ENCODE peak calls at places on chromosomes 6 and 20, in eight cellular contexts. One of them, this sample, is unnamed. For H3K27me3, the result is how much of the 10 kb centered on the place peaks cover.

GRCh38 chr6:41785689-41786450 is 1.6 kb upstream of the TOMM6 start:
- DNase-seq in transverse colon: peak
- DNase-seq in heart right ventricle: peak
- DNase-seq in brain microvascular endothelial cell: no peak
- DNase-seq in vagina: no peak
- DNase-seq in sigmoid colon: no peak
- DNase-seq in BE2C: peak
- DNase-seq in tibial nerve: no peak
- DNase-seq in this sample: no peak

GRCh38 chr6:139289233-139289632 is 2.6 kb downstream of the TXLNB start:
- DNase-seq in transverse colon: no peak
- DNase-seq in tibial nerve: no peak
- DNase-seq in vagina: no peak
- DNase-seq in BE2C: no peak
- DNase-seq in brain microvascular endothelial cell: no peak
- DNase-seq in sigmoid colon: no peak
- DNase-seq in heart right ventricle: no peak
- DNase-seq in this sample: no peak

GRCh38 chr6:55705381-55705780 is 126.4 kb upstream of the HMGCLL1 start:
- DNase-seq in vagina: no peak
- DNase-seq in BE2C: no peak
- DNase-seq in brain microvascular endothelial cell: no peak
- DNase-seq in sigmoid colon: no peak
- DNase-seq in tibial nerve: no peak
- DNase-seq in transverse colon: no peak
- DNase-seq in heart right ventricle: no peak
- DNase-seq in this sample: no peak

GRCh38 chr6:22067127-22067526 is 229.7 kb downstream of the PRL start:
- DNase-seq in sigmoid colon: no peak
- DNase-seq in BE2C: no peak
- DNase-seq in tibial nerve: no peak
- DNase-seq in heart right ventricle: no peak
- DNase-seq in brain microvascular endothelial cell: no peak
- DNase-seq in vagina: no peak
- DNase-seq in transverse colon: no peak
- DNase-seq in this sample: no peak

GRCh38 chr6:75563032-75563431 is 38.6 kb upstream of the SENP6 start:
- DNase-seq in heart right ventricle: no peak
- DNase-seq in transverse colon: no peak
- DNase-seq in vagina: no peak
- DNase-seq in tibial nerve: no peak
- DNase-seq in brain microvascular endothelial cell: peak
- DNase-seq in BE2C: peak
- DNase-seq in sigmoid colon: no peak
- DNase-seq in this sample: no peak

GRCh38 chr6:30750379-30750668 is 6.0 kb upstream of the IER3 start:
- DNase-seq in brain microvascular endothelial cell: no peak
- DNase-seq in vagina: no peak
- DNase-seq in transverse colon: no peak
- DNase-seq in tibial nerve: no peak
- DNase-seq in heart right ventricle: no peak
- DNase-seq in sigmoid colon: no peak
- DNase-seq in BE2C: no peak
- DNase-seq in this sample: no peak

GRCh38 chr20:23061713-23062561 is 12.5 kb upstream of the THBD start:
- DNase-seq in heart right ventricle: peak
- DNase-seq in sigmoid colon: peak
- DNase-seq in transverse colon: peak
- DNase-seq in tibial nerve: no peak
- DNase-seq in BE2C: no peak
- DNase-seq in vagina: no peak
- DNase-seq in brain microvascular endothelial cell: peak
- DNase-seq in this sample: peak

GRCh38 chr6:129251669-129252376 is 368.9 kb downstream of the LAMA2 start:
- DNase-seq in sigmoid colon: no peak
- DNase-seq in brain microvascular endothelial cell: peak
- DNase-seq in heart right ventricle: no peak
- DNase-seq in BE2C: peak
- DNase-seq in tibial nerve: peak
- DNase-seq in vagina: no peak
- DNase-seq in transverse colon: peak
- DNase-seq in this sample: peak

GRCh38 chr20:1805161-1805581 is 90.0 kb upstream of the SIRPA start:
- DNase-seq in heart right ventricle: no peak
- DNase-seq in tibial nerve: no peak
- DNase-seq in vagina: peak
- DNase-seq in transverse colon: no peak
- DNase-seq in sigmoid colon: no peak
- DNase-seq in brain microvascular endothelial cell: no peak
- DNase-seq in BE2C: no peak
- DNase-seq in this sample: no peak

GRCh38 chr6:28383235-28384142 is 16.1 kb downstream of the ZSCAN12 start:
- DNase-seq in tibial nerve: peak
- DNase-seq in vagina: no peak
- DNase-seq in transverse colon: peak
- DNase-seq in heart right ventricle: peak
- DNase-seq in sigmoid colon: peak
- DNase-seq in BE2C: peak
- DNase-seq in brain microvascular endothelial cell: peak
- DNase-seq in this sample: peak

GRCh38 chr20:52419205-52419604 is 227.6 kb upstream of the ZFP64 start:
- DNase-seq in tibial nerve: no peak
- DNase-seq in sigmoid colon: no peak
- DNase-seq in transverse colon: no peak
- DNase-seq in brain microvascular endothelial cell: no peak
- DNase-seq in BE2C: no peak
- DNase-seq in heart right ventricle: no peak
- DNase-seq in vagina: no peak
- DNase-seq in this sample: no peak

GRCh38 chr6:13044390-13044789 is 283.9 kb downstream of the TBC1D7 start:
- DNase-seq in tibial nerve: no peak
- DNase-seq in brain microvascular endothelial cell: no peak
- DNase-seq in heart right ventricle: no peak
- DNase-seq in transverse colon: no peak
- DNase-seq in BE2C: peak
- DNase-seq in vagina: no peak
- DNase-seq in sigmoid colon: no peak
- DNase-seq in this sample: no peak

GRCh38 chr20:6094038-6094437 is 28.8 kb downstream of the FERMT1 start:
- DNase-seq in vagina: no peak
- DNase-seq in heart right ventricle: no peak
- DNase-seq in tibial nerve: no peak
- DNase-seq in brain microvascular endothelial cell: no peak
- DNase-seq in BE2C: no peak
- DNase-seq in sigmoid colon: no peak
- DNase-seq in transverse colon: peak
- DNase-seq in this sample: no peak

GRCh38 chr20:38231786-38232130 is 28.8 kb downstream of the KIAA1755 start:
- DNase-seq in heart right ventricle: no peak
- DNase-seq in brain microvascular endothelial cell: peak
- DNase-seq in transverse colon: no peak
- DNase-seq in sigmoid colon: peak
- DNase-seq in BE2C: no peak
- DNase-seq in vagina: no peak
- DNase-seq in tibial nerve: no peak
- DNase-seq in this sample: no peak

GRCh38 chr6:110875548-110876169 is 1.1 kb downstream of the AMD1 start:
- DNase-seq in BE2C: peak
- DNase-seq in heart right ventricle: peak
- DNase-seq in brain microvascular endothelial cell: no peak
- DNase-seq in transverse colon: peak
- DNase-seq in vagina: peak
- DNase-seq in tibial nerve: no peak
- DNase-seq in sigmoid colon: peak
- DNase-seq in this sample: no peak

GRCh38 chr6:158817298-158818007 is 1.7 kb downstream of the EZR start:
- DNase-seq in transverse colon: peak
- DNase-seq in tibial nerve: peak
- DNase-seq in vagina: peak
- DNase-seq in heart right ventricle: peak
- DNase-seq in sigmoid colon: peak
- DNase-seq in BE2C: peak
- DNase-seq in brain microvascular endothelial cell: peak
- DNase-seq in this sample: no peak

GRCh38 chr20:59222982-59223610 is 59.5 kb downstream of the ZNF831 start:
- DNase-seq in tibial nerve: no peak
- DNase-seq in heart right ventricle: no peak
- DNase-seq in brain microvascular endothelial cell: no peak
- DNase-seq in vagina: no peak
- DNase-seq in sigmoid colon: no peak
- DNase-seq in BE2C: peak
- DNase-seq in transverse colon: no peak
- DNase-seq in this sample: no peak
- H3K27me3 ChIP-seq in tibial nerve: under half
- H3K27me3 ChIP-seq in heart right ventricle: half or more
- H3K27me3 ChIP-seq in brain microvascular endothelial cell: under half
- H3K27me3 ChIP-seq in vagina: under half
- H3K27me3 ChIP-seq in sigmoid colon: under half
- H3K27me3 ChIP-seq in BE2C: under half
- H3K27me3 ChIP-seq in transverse colon: under half
- H3K27me3 ChIP-seq in this sample: under half

DNA sequence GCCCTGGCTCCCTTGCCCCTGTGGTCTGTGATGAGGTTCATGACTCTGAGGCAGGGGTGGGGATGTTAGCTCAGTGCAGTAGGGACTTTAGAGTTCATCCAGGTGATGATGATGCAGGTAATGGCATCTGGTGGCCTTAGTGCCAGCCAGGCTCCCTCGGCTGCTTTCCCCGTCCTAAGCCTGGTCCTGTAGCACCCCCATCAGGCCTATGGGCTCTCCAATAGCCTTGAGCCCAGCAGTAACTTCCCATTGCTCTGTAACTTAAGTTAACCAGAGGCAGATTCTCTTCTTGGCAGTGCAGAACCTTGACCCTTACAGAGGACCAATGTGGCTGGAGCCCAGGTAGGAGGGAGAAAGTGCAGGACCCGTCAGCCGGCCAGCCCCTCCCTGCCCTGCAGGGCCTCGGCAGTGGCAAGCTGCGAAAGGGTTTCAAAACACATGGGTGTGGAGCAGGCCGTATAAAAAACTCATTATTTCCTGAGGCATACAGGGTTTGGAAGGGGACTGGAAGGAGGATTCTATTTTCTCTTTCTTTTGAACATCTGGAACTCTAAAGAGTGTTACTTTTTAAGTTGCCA is 406.9 kb downstream of the CDH26 start:
- DNase-seq in sigmoid colon: no peak
- DNase-seq in transverse colon: no peak
- DNase-seq in heart right ventricle: no peak
- DNase-seq in tibial nerve: no peak
- DNase-seq in vagina: no peak
- DNase-seq in BE2C: no peak
- DNase-seq in brain microvascular endothelial cell: no peak
- DNase-seq in this sample: no peak
- TF ChIP-seq CTCF in sigmoid colon: no peak
- TF ChIP-seq CTCF in transverse colon: no peak
- TF ChIP-seq CTCF in heart right ventricle: no peak
- TF ChIP-seq CTCF in tibial nerve: no peak
- TF ChIP-seq CTCF in vagina: no peak
- TF ChIP-seq CTCF in BE2C: no peak
- TF ChIP-seq CTCF in brain microvascular endothelial cell: peak
- TF ChIP-seq CTCF in this sample: no peak

GRCh38 chr6:45310118-45310788 is 17.9 kb upstream of the RUNX2 start:
- DNase-seq in heart right ventricle: no peak
- DNase-seq in transverse colon: no peak
- DNase-seq in sigmoid colon: no peak
- DNase-seq in brain microvascular endothelial cell: no peak
- DNase-seq in tibial nerve: no peak
- DNase-seq in BE2C: no peak
- DNase-seq in vagina: no peak
- DNase-seq in this sample: no peak
- H3K4me3 ChIP-seq in heart right ventricle: no peak
- H3K4me3 ChIP-seq in transverse colon: no peak
- H3K4me3 ChIP-seq in sigmoid colon: no peak
- H3K4me3 ChIP-seq in brain microvascular endothelial cell: no peak
- H3K4me3 ChIP-seq in tibial nerve: no peak
- H3K4me3 ChIP-seq in BE2C: no peak
- H3K4me3 ChIP-seq in vagina: no peak
- H3K4me3 ChIP-seq in this sample: no peak

GRCh38 chr6:1605822-1606532 is 3.7 kb upstream of the FOXC1 start:
- DNase-seq in transverse colon: no peak
- DNase-seq in BE2C: no peak
- DNase-seq in brain microvascular endothelial cell: no peak
- DNase-seq in heart right ventricle: no peak
- DNase-seq in vagina: no peak
- DNase-seq in sigmoid colon: peak
- DNase-seq in tibial nerve: no peak
- DNase-seq in this sample: no peak

GRCh38 chr6:1604347-1604990 is 5.2 kb upstream of the FOXC1 start:
- DNase-seq in heart right ventricle: peak
- DNase-seq in transverse colon: peak
- DNase-seq in sigmoid colon: peak
- DNase-seq in vagina: no peak
- DNase-seq in BE2C: peak
- DNase-seq in brain microvascular endothelial cell: no peak
- DNase-seq in tibial nerve: no peak
- DNase-seq in this sample: no peak

GRCh38 chr6:1606533-1607235 is 3.0 kb upstream of the FOXC1 start:
- DNase-seq in tibial nerve: no peak
- DNase-seq in vagina: no peak
- DNase-seq in heart right ventricle: no peak
- DNase-seq in BE2C: no peak
- DNase-seq in transverse colon: no peak
- DNase-seq in sigmoid colon: no peak
- DNase-seq in brain microvascular endothelial cell: no peak
- DNase-seq in this sample: no peak

GRCh38 chr6:1603708-1604346 is 5.9 kb upstream of the FOXC1 start:
- DNase-seq in sigmoid colon: no peak
- DNase-seq in heart right ventricle: no peak
- DNase-seq in tibial nerve: no peak
- DNase-seq in transverse colon: no peak
- DNase-seq in brain microvascular endothelial cell: no peak
- DNase-seq in BE2C: no peak
- DNase-seq in vagina: no peak
- DNase-seq in this sample: no peak

DNA sequence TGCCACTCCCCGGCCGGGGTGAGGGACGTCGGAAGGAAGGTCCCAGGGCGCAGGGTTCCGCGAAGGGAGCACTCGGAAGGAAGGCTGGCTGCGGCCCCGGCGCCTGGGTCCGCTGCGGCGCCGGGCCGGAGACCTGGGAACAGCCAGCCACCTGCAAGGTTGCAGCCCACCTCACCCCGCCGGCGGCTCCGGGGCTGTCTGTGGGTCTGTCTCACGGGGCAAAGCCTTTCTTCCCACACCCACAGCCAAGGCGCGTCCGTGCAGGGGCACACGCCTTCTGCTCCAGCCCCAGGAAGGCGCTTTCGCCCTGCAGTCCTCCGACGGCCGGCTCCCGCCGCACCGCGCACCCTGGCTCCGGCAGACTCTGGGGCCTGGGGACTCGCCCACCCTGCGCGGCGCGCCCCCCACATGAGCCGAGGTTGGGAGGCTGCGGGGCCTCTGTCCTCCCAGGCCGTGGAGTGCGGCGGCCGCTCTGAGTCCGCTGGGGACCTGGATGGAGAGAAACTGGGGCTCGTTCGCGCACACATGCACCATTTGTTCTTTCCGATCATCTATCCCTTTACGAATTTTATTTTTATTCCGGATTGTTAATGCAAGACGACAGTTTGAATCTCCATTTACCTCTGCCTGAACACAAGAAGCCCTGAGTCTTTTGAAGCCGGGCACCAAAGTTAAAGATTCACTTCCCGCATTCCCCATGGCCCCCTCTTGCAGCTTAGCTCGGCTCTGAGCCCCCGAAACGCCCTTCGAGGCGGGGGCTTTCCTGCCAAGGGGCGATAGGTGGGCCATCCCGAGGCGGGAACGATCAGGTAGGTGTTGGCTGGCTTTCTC is 4.5 kb upstream of the FOXC1 start:
- DNase-seq in transverse colon: no peak
- DNase-seq in BE2C: no peak
- DNase-seq in brain microvascular endothelial cell: no peak
- DNase-seq in tibial nerve: no peak
- DNase-seq in vagina: no peak
- DNase-seq in sigmoid colon: no peak
- DNase-seq in heart right ventricle: peak
- DNase-seq in this sample: no peak
- H3K27me3 ChIP-seq in transverse colon: half or more
- H3K27me3 ChIP-seq in BE2C: under half
- H3K27me3 ChIP-seq in brain microvascular endothelial cell: half or more
- H3K27me3 ChIP-seq in tibial nerve: half or more
- H3K27me3 ChIP-seq in vagina: under half
- H3K27me3 ChIP-seq in sigmoid colon: half or more
- H3K27me3 ChIP-seq in heart right ventricle: half or more
- H3K27me3 ChIP-seq in this sample: under half